ENCODE peak calls at places on chromosomes 5 and 9, in ten cellular contexts. One of them, this sample, is unnamed.

GRCh38 chr5:151615431-151615830 is 24.3 kb upstream of the FAT2 start:
- DNase-seq in heart right ventricle: no peak
- DNase-seq in body of pancreas: no peak
- DNase-seq in fibroblast of the aortic adventitia: no peak
- DNase-seq in type B pancreatic cell: no peak
- DNase-seq in sigmoid colon: no peak
- DNase-seq in cardiac fibroblast: no peak
- DNase-seq in neural progenitor cell: no peak
- DNase-seq in AG09309: no peak
- DNase-seq in GM20000: no peak
- DNase-seq in this sample: no peak

GRCh38 chr5:14082973-14083372 is 60.2 kb upstream of the TRIO start:
- DNase-seq in fibroblast of the aortic adventitia: no peak
- DNase-seq in GM20000: no peak
- DNase-seq in neural progenitor cell: no peak
- DNase-seq in body of pancreas: no peak
- DNase-seq in type B pancreatic cell: no peak
- DNase-seq in cardiac fibroblast: no peak
- DNase-seq in heart right ventricle: no peak
- DNase-seq in AG09309: no peak
- DNase-seq in sigmoid colon: no peak
- DNase-seq in this sample: no peak

GRCh38 chr9:23663536-23663935 is 162.5 kb downstream of the ELAVL2 start:
- DNase-seq in cardiac fibroblast: no peak
- DNase-seq in GM20000: no peak
- DNase-seq in AG09309: no peak
- DNase-seq in heart right ventricle: no peak
- DNase-seq in sigmoid colon: no peak
- DNase-seq in fibroblast of the aortic adventitia: no peak
- DNase-seq in body of pancreas: no peak
- DNase-seq in neural progenitor cell: no peak
- DNase-seq in type B pancreatic cell: no peak
- DNase-seq in this sample: no peak

GRCh38 chr5:76204713-76205112 is 121.5 kb downstream of the SV2C start:
- DNase-seq in heart right ventricle: no peak
- DNase-seq in sigmoid colon: no peak
- DNase-seq in type B pancreatic cell: no peak
- DNase-seq in fibroblast of the aortic adventitia: peak; percentile 1
- DNase-seq in body of pancreas: no peak
- DNase-seq in neural progenitor cell: no peak
- DNase-seq in GM20000: no peak
- DNase-seq in cardiac fibroblast: no peak
- DNase-seq in AG09309: no peak
- DNase-seq in this sample: no peak

GRCh38 chr9:72509635-72510034 is 11.8 kb upstream of the TMC1 start:
- DNase-seq in GM20000: peak; percentile 62
- DNase-seq in AG09309: no peak
- DNase-seq in cardiac fibroblast: peak; percentile 64
- DNase-seq in body of pancreas: no peak
- DNase-seq in heart right ventricle: no peak
- DNase-seq in sigmoid colon: no peak
- DNase-seq in type B pancreatic cell: no peak
- DNase-seq in neural progenitor cell: no peak
- DNase-seq in fibroblast of the aortic adventitia: peak; percentile 61
- DNase-seq in this sample: no peak

GRCh38 chr5:11931638-11932037 is 27.4 kb upstream of the CTNND2 start:
- DNase-seq in neural progenitor cell: no peak
- DNase-seq in heart right ventricle: no peak
- DNase-seq in type B pancreatic cell: no peak
- DNase-seq in body of pancreas: no peak
- DNase-seq in fibroblast of the aortic adventitia: no peak
- DNase-seq in cardiac fibroblast: no peak
- DNase-seq in GM20000: no peak
- DNase-seq in AG09309: no peak
- DNase-seq in sigmoid colon: no peak
- DNase-seq in this sample: no peak

GRCh38 chr9:93182572-93182971 is 1.4 kb upstream of the WNK2 start:
- DNase-seq in sigmoid colon: no peak
- DNase-seq in type B pancreatic cell: no peak
- DNase-seq in cardiac fibroblast: no peak
- DNase-seq in neural progenitor cell: no peak
- DNase-seq in GM20000: no peak
- DNase-seq in AG09309: no peak
- DNase-seq in body of pancreas: peak; percentile 54
- DNase-seq in heart right ventricle: no peak
- DNase-seq in fibroblast of the aortic adventitia: no peak
- DNase-seq in this sample: no peak

GRCh38 chr5:145937432-145938250 is 1.3 kb downstream of the SH3RF2 start:
- DNase-seq in body of pancreas: peak; percentile 38
- DNase-seq in AG09309: no peak
- DNase-seq in GM20000: peak; percentile 16
- DNase-seq in heart right ventricle: no peak
- DNase-seq in type B pancreatic cell: no peak
- DNase-seq in fibroblast of the aortic adventitia: peak; percentile 7
- DNase-seq in cardiac fibroblast: peak; percentile 56
- DNase-seq in neural progenitor cell: no peak
- DNase-seq in sigmoid colon: no peak
- DNase-seq in this sample: no peak

GRCh38 chr9:136286359-136286986 is 17.4 kb downstream of the CCDC187 start:
- DNase-seq in heart right ventricle: no peak
- DNase-seq in neural progenitor cell: no peak
- DNase-seq in fibroblast of the aortic adventitia: no peak
- DNase-seq in sigmoid colon: no peak
- DNase-seq in type B pancreatic cell: no peak
- DNase-seq in AG09309: no peak
- DNase-seq in cardiac fibroblast: no peak
- DNase-seq in GM20000: no peak
- DNase-seq in body of pancreas: no peak
- DNase-seq in this sample: no peak

GRCh38 chr9:112846528-112847488 is 43.9 kb downstream of the SLC46A2 start:
- DNase-seq in cardiac fibroblast: no peak
- DNase-seq in neural progenitor cell: no peak
- DNase-seq in type B pancreatic cell: no peak
- DNase-seq in body of pancreas: no peak
- DNase-seq in fibroblast of the aortic adventitia: peak; percentile 53
- DNase-seq in GM20000: no peak
- DNase-seq in heart right ventricle: no peak
- DNase-seq in AG09309: no peak
- DNase-seq in sigmoid colon: no peak
- DNase-seq in this sample: no peak

GRCh38 chr5:9466677-9467076 is 79.2 kb downstream of the SEMA5A start:
- DNase-seq in body of pancreas: no peak
- DNase-seq in neural progenitor cell: no peak
- DNase-seq in GM20000: no peak
- DNase-seq in cardiac fibroblast: no peak
- DNase-seq in AG09309: no peak
- DNase-seq in fibroblast of the aortic adventitia: peak; percentile 74
- DNase-seq in heart right ventricle: no peak
- DNase-seq in type B pancreatic cell: no peak
- DNase-seq in sigmoid colon: no peak
- DNase-seq in this sample: no peak

GRCh38 chr5:151051931-151052608 is 28.8 kb downstream of the TNIP1 start:
- DNase-seq in fibroblast of the aortic adventitia: no peak
- DNase-seq in cardiac fibroblast: no peak
- DNase-seq in GM20000: no peak
- DNase-seq in sigmoid colon: no peak
- DNase-seq in body of pancreas: no peak
- DNase-seq in AG09309: no peak
- DNase-seq in heart right ventricle: peak; percentile 22
- DNase-seq in type B pancreatic cell: no peak
- DNase-seq in neural progenitor cell: no peak
- DNase-seq in this sample: no peak

GRCh38 chr9:1429328-1429727 is 379.2 kb downstream of the DMRT2 start:
- DNase-seq in fibroblast of the aortic adventitia: no peak
- DNase-seq in AG09309: no peak
- DNase-seq in sigmoid colon: no peak
- DNase-seq in GM20000: no peak
- DNase-seq in cardiac fibroblast: no peak
- DNase-seq in heart right ventricle: no peak
- DNase-seq in neural progenitor cell: no peak
- DNase-seq in type B pancreatic cell: no peak
- DNase-seq in body of pancreas: peak; percentile 13
- DNase-seq in this sample: no peak

GRCh38 chr9:106954974-106955850 is 92.2 kb downstream of the ZNF462 start:
- DNase-seq in heart right ventricle: no peak
- DNase-seq in cardiac fibroblast: no peak
- DNase-seq in AG09309: no peak
- DNase-seq in fibroblast of the aortic adventitia: no peak
- DNase-seq in neural progenitor cell: no peak
- DNase-seq in body of pancreas: no peak
- DNase-seq in sigmoid colon: no peak
- DNase-seq in type B pancreatic cell: no peak
- DNase-seq in GM20000: no peak
- DNase-seq in this sample: no peak

GRCh38 chr5:44875661-44876250 is 67.0 kb downstream of the MRPS30 start:
- DNase-seq in sigmoid colon: no peak
- DNase-seq in cardiac fibroblast: peak; percentile 50
- DNase-seq in AG09309: no peak
- DNase-seq in neural progenitor cell: no peak
- DNase-seq in fibroblast of the aortic adventitia: peak; percentile 22
- DNase-seq in type B pancreatic cell: no peak
- DNase-seq in GM20000: peak; percentile 74
- DNase-seq in heart right ventricle: no peak
- DNase-seq in body of pancreas: no peak
- DNase-seq in this sample: no peak

GRCh38 chr5:154419236-154419635 is 26.6 kb upstream of the SAP30L start:
- DNase-seq in neural progenitor cell: no peak
- DNase-seq in GM20000: no peak
- DNase-seq in sigmoid colon: no peak
- DNase-seq in heart right ventricle: no peak
- DNase-seq in fibroblast of the aortic adventitia: no peak
- DNase-seq in body of pancreas: peak; percentile 5
- DNase-seq in AG09309: no peak
- DNase-seq in cardiac fibroblast: no peak
- DNase-seq in type B pancreatic cell: no peak
- DNase-seq in this sample: no peak

GRCh38 chr5:154422298-154422697 is 23.5 kb upstream of the SAP30L start:
- DNase-seq in heart right ventricle: no peak
- DNase-seq in neural progenitor cell: no peak
- DNase-seq in sigmoid colon: no peak
- DNase-seq in GM20000: no peak
- DNase-seq in type B pancreatic cell: no peak
- DNase-seq in body of pancreas: no peak
- DNase-seq in fibroblast of the aortic adventitia: no peak
- DNase-seq in cardiac fibroblast: no peak
- DNase-seq in AG09309: no peak
- DNase-seq in this sample: no peak

GRCh38 chr5:154418344-154418820 is 27.4 kb upstream of the SAP30L start:
- DNase-seq in neural progenitor cell: no peak
- DNase-seq in body of pancreas: peak; percentile 13
- DNase-seq in fibroblast of the aortic adventitia: no peak
- DNase-seq in cardiac fibroblast: no peak
- DNase-seq in heart right ventricle: no peak
- DNase-seq in AG09309: no peak
- DNase-seq in GM20000: no peak
- DNase-seq in sigmoid colon: no peak
- DNase-seq in type B pancreatic cell: no peak
- DNase-seq in this sample: no peak

DNA sequence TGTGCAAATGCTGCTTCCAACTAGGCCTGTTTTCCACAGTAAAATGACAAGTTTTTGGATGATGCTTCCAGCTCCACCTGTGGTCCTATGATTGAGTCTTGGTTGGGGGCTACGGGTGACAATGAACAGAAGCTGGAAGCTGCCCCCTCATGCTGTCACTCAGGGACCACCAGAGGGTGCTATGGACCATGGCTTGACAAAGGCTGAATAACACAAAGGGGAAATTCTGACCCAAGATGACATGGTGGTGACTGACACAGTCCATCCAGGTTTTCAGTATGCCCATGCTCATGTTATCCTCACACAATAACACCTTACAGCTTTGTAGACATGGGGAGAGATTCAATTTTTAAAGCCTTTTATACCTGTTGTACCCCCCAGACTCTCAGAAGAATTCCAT is 23.9 kb upstream of the SAP30L start:
- DNase-seq in cardiac fibroblast: peak; percentile 39
- DNase-seq in fibroblast of the aortic adventitia: no peak
- DNase-seq in neural progenitor cell: peak; percentile 47
- DNase-seq in type B pancreatic cell: no peak
- DNase-seq in AG09309: no peak
- DNase-seq in GM20000: peak; percentile 19
- DNase-seq in body of pancreas: peak; percentile 4
- DNase-seq in sigmoid colon: no peak
- DNase-seq in heart right ventricle: no peak
- DNase-seq in this sample: no peak
- TF ChIP-seq CTCF in cardiac fibroblast: peak; percentile 53
- TF ChIP-seq CTCF in fibroblast of the aortic adventitia: peak; percentile 32
- TF ChIP-seq CTCF in neural progenitor cell: peak; percentile 56
- TF ChIP-seq CTCF in type B pancreatic cell: peak; percentile 53
- TF ChIP-seq CTCF in AG09309: peak; percentile 54
- TF ChIP-seq CTCF in GM20000: peak; percentile 24
- TF ChIP-seq CTCF in body of pancreas: no peak
- TF ChIP-seq CTCF in sigmoid colon: no peak
- TF ChIP-seq CTCF in heart right ventricle: peak; percentile 45
- TF ChIP-seq CTCF in this sample: peak; percentile 34

GRCh38 chr5:111142932-111143331 is 50.8 kb downstream of the WDR36 start:
- DNase-seq in GM20000: no peak
- DNase-seq in AG09309: no peak
- DNase-seq in body of pancreas: no peak
- DNase-seq in sigmoid colon: no peak
- DNase-seq in type B pancreatic cell: no peak
- DNase-seq in neural progenitor cell: no peak
- DNase-seq in cardiac fibroblast: peak; percentile 52
- DNase-seq in heart right ventricle: no peak
- DNase-seq in fibroblast of the aortic adventitia: peak; percentile 22
- DNase-seq in this sample: no peak
- TF ChIP-seq CTCF in GM20000: peak; percentile 4
- TF ChIP-seq CTCF in AG09309: no peak
- TF ChIP-seq CTCF in body of pancreas: no peak
- TF ChIP-seq CTCF in sigmoid colon: no peak
- TF ChIP-seq CTCF in type B pancreatic cell: no peak
- TF ChIP-seq CTCF in neural progenitor cell: no peak
- TF ChIP-seq CTCF in cardiac fibroblast: no peak
- TF ChIP-seq CTCF in heart right ventricle: no peak
- TF ChIP-seq CTCF in fibroblast of the aortic adventitia: no peak
- TF ChIP-seq CTCF in this sample: no peak

GRCh38 chr5:4520557-4520956 is 619.6 kb upstream of the ADAMTS16 start:
- DNase-seq in AG09309: no peak
- DNase-seq in heart right ventricle: no peak
- DNase-seq in body of pancreas: no peak
- DNase-seq in fibroblast of the aortic adventitia: peak; percentile 2
- DNase-seq in neural progenitor cell: no peak
- DNase-seq in cardiac fibroblast: no peak
- DNase-seq in GM20000: no peak
- DNase-seq in sigmoid colon: no peak
- DNase-seq in type B pancreatic cell: no peak
- DNase-seq in this sample: no peak
- TF ChIP-seq CTCF in AG09309: no peak
- TF ChIP-seq CTCF in heart right ventricle: no peak
- TF ChIP-seq CTCF in body of pancreas: no peak
- TF ChIP-seq CTCF in fibroblast of the aortic adventitia: no peak
- TF ChIP-seq CTCF in neural progenitor cell: no peak
- TF ChIP-seq CTCF in cardiac fibroblast: no peak
- TF ChIP-seq CTCF in GM20000: no peak
- TF ChIP-seq CTCF in sigmoid colon: no peak
- TF ChIP-seq CTCF in type B pancreatic cell: no peak
- TF ChIP-seq CTCF in this sample: no peak

DNA sequence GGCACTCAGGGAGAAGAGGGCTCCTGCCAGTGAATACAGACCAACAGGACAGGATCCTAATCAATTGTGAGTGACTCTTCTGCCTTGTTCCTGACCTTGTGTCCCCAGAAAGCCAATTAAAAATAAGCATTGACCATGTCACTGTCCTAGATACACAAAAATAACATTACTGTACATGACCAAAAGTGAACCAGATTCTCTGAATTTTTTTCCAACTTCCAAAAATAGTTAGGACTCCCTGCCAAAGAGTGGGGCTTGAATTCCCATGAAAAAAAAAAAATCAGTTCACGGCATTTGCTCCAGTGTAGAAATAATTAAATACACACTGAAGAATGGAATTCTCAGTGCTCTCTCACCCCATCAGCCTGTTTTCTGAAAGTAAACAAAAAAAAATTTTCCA is 63.4 kb upstream of the MAP3K1 start:
- DNase-seq in sigmoid colon: no peak
- DNase-seq in type B pancreatic cell: no peak
- DNase-seq in neural progenitor cell: no peak
- DNase-seq in AG09309: no peak
- DNase-seq in cardiac fibroblast: no peak
- DNase-seq in heart right ventricle: no peak
- DNase-seq in fibroblast of the aortic adventitia: no peak
- DNase-seq in body of pancreas: no peak
- DNase-seq in GM20000: no peak
- DNase-seq in this sample: no peak
- TF ChIP-seq CTCF in sigmoid colon: no peak
- TF ChIP-seq CTCF in type B pancreatic cell: no peak
- TF ChIP-seq CTCF in neural progenitor cell: no peak
- TF ChIP-seq CTCF in AG09309: no peak
- TF ChIP-seq CTCF in cardiac fibroblast: no peak
- TF ChIP-seq CTCF in heart right ventricle: no peak
- TF ChIP-seq CTCF in fibroblast of the aortic adventitia: no peak
- TF ChIP-seq CTCF in body of pancreas: no peak
- TF ChIP-seq CTCF in GM20000: no peak
- TF ChIP-seq CTCF in this sample: no peak

This sample was measured in neural crest cell.